ENCODE peak calls at places on chromosomes 12 and 14, in four cellular contexts. O is T-helper 2 cell, K is K562, D is NCI-H748 treated with DMSO at 0.1 percent for 48 hours. L is an unnamed sample.

GRCh38 chr14:93540235-93540634 is 109.5 kb downstream of the UNC79 start:
- DNase-seq in O (no peak), K (no peak), D (no peak), L (no peak)

GRCh38 chr14:66496188-66496807 is 10.1 kb downstream of the CCDC196 start:
- DNase-seq in O (no peak), K (no peak), D (no peak), L (no peak)

GRCh38 chr14:21525571-21525970 is 575 bp downstream of the SALL2 start:
- DNase-seq in O (no peak), K (peak; percentile 72), D (peak; percentile 3), L (no peak)

GRCh38 chr14:68574906-68575305 is 218.0 kb downstream of the ZFP36L1 start:
- DNase-seq in O (no peak), K (no peak), D (no peak), L (no peak)

GRCh38 chr14:81681466-81681865 is 147.8 kb upstream of the SEL1L start:
- DNase-seq in O (no peak), K (no peak), D (no peak), L (no peak)

GRCh38 chr12:14664434-14665023 is 31.9 kb downstream of the GUCY2C start:
- DNase-seq in O (no peak), K (peak; percentile 16), D (peak; percentile 13), L (no peak)

GRCh38 chr14:23704890-23705289 is 68.7 kb downstream of the DHRS2 start:
- DNase-seq in O (no peak), K (no peak), D (no peak), L (no peak)

GRCh38 chr12:58393152-58393551 is 451.8 kb downstream of the ATP23 start:
- DNase-seq in O (no peak), K (no peak), D (no peak), L (no peak)

GRCh38 chr12:58930770-58931324 is 10.5 kb upstream of the LRIG3 start:
- DNase-seq in O (no peak), K (no peak), D (no peak), L (no peak)

GRCh38 chr12:111409403-111410228 is 3.9 kb downstream of the SH2B3 start:
- DNase-seq in O (peak; percentile 25), K (peak; percentile 92), D (no peak), L (no peak)

GRCh38 chr12:108609535-108610335 is 11.9 kb upstream of the TMEM119 start:
- DNase-seq in O (no peak), K (peak; percentile 41), D (no peak), L (no peak)

GRCh38 chr12:130555628-130556485 is 160.2 kb downstream of the RIMBP2 start:
- DNase-seq in O (no peak), K (no peak), D (peak; percentile 92), L (no peak)

GRCh38 chr12:89756638-89757321 is 48.1 kb upstream of the ATP2B1 start:
- DNase-seq in O (no peak), K (peak; percentile 81), D (no peak), L (no peak)